ENCODE peak calls at places on chromosomes 1 and 21, in six cellular contexts. One of them, this sample, is unnamed.

GRCh38 chr1:41482906-41483895 is 1.3 kb downstream of the EDN2 start:
- DNase-seq in A549: no peak
- DNase-seq in IMR-90: no peak
- DNase-seq in SK-N-SH: peak
- DNase-seq in K562: no peak
- DNase-seq in HepG2: no peak
- DNase-seq in this sample: no peak

GRCh38 chr1:25033828-25034451 is 103.9 kb upstream of the RUNX3 start:
- DNase-seq in A549: no peak
- DNase-seq in SK-N-SH: no peak
- DNase-seq in K562: no peak
- DNase-seq in HepG2: no peak
- DNase-seq in IMR-90: no peak
- DNase-seq in this sample: no peak

GRCh38 chr21:45940091-45940490 is 41.5 kb upstream of the COL6A1 start:
- DNase-seq in A549: no peak
- DNase-seq in K562: no peak
- DNase-seq in HepG2: no peak
- DNase-seq in SK-N-SH: peak
- DNase-seq in IMR-90: no peak
- DNase-seq in this sample: no peak

GRCh38 chr1:178871551-178872320 is 859 bp upstream of the ANGPTL1 start:
- DNase-seq in SK-N-SH: no peak
- DNase-seq in HepG2: peak
- DNase-seq in A549: no peak
- DNase-seq in IMR-90: no peak
- DNase-seq in K562: no peak
- DNase-seq in this sample: no peak

GRCh38 chr1:232335751-232336274 is 294.1 kb downstream of the SIPA1L2 start:
- DNase-seq in SK-N-SH: no peak
- DNase-seq in IMR-90: no peak
- DNase-seq in HepG2: no peak
- DNase-seq in A549: no peak
- DNase-seq in K562: no peak
- DNase-seq in this sample: no peak

GRCh38 chr1:89701746-89702241 is 68.9 kb downstream of the LRRC8C start:
- DNase-seq in A549: no peak
- DNase-seq in IMR-90: peak
- DNase-seq in K562: peak
- DNase-seq in HepG2: no peak
- DNase-seq in SK-N-SH: peak
- DNase-seq in this sample: no peak

GRCh38 chr1:8677782-8678181 is 139.7 kb downstream of the RERE start:
- DNase-seq in IMR-90: no peak
- DNase-seq in A549: no peak
- DNase-seq in HepG2: no peak
- DNase-seq in K562: no peak
- DNase-seq in SK-N-SH: no peak
- DNase-seq in this sample: no peak

GRCh38 chr1:236287757-236288619 is 6.2 kb upstream of the ERO1B start:
- DNase-seq in K562: peak
- DNase-seq in SK-N-SH: peak
- DNase-seq in HepG2: no peak
- DNase-seq in A549: no peak
- DNase-seq in IMR-90: no peak
- DNase-seq in this sample: no peak

GRCh38 chr1:225602590-225603206 is 50.2 kb downstream of the ENAH start:
- DNase-seq in A549: no peak
- DNase-seq in K562: no peak
- DNase-seq in IMR-90: no peak
- DNase-seq in SK-N-SH: no peak
- DNase-seq in HepG2: no peak
- DNase-seq in this sample: no peak

GRCh38 chr1:174967845-174968705 is 31.7 kb upstream of the CACYBP start:
- DNase-seq in A549: no peak
- DNase-seq in SK-N-SH: no peak
- DNase-seq in HepG2: no peak
- DNase-seq in K562: no peak
- DNase-seq in IMR-90: no peak
- DNase-seq in this sample: no peak

GRCh38 chr1:170664828-170665617 is 1.1 kb downstream of the PRRX1 start:
- DNase-seq in IMR-90: peak
- DNase-seq in HepG2: no peak
- DNase-seq in K562: no peak
- DNase-seq in A549: peak
- DNase-seq in SK-N-SH: peak
- DNase-seq in this sample: no peak

GRCh38 chr1:217620814-217621213 is 10.1 kb downstream of the GPATCH2 start:
- DNase-seq in A549: no peak
- DNase-seq in IMR-90: no peak
- DNase-seq in HepG2: no peak
- DNase-seq in K562: no peak
- DNase-seq in SK-N-SH: no peak
- DNase-seq in this sample: peak

GRCh38 chr1:156738407-156738806 is 2.5 kb downstream of the MRPL24 start:
- DNase-seq in A549: no peak
- DNase-seq in HepG2: no peak
- DNase-seq in K562: no peak
- DNase-seq in IMR-90: no peak
- DNase-seq in SK-N-SH: no peak
- DNase-seq in this sample: no peak

GRCh38 chr21:29002442-29003144 is 9.9 kb upstream of the LTN1 start:
- DNase-seq in IMR-90: peak
- DNase-seq in A549: peak
- DNase-seq in SK-N-SH: peak
- DNase-seq in HepG2: peak
- DNase-seq in K562: peak
- DNase-seq in this sample: peak

GRCh38 chr21:26881504-26882228 is 36.5 kb upstream of the ADAMTS1 start:
- DNase-seq in IMR-90: peak
- DNase-seq in K562: no peak
- DNase-seq in SK-N-SH: peak
- DNase-seq in HepG2: no peak
- DNase-seq in A549: peak
- DNase-seq in this sample: no peak

GRCh38 chr1:158818991-158819405 is 12.2 kb upstream of the MNDA start:
- DNase-seq in IMR-90: no peak
- DNase-seq in SK-N-SH: no peak
- DNase-seq in K562: peak
- DNase-seq in HepG2: no peak
- DNase-seq in A549: no peak
- DNase-seq in this sample: no peak

GRCh38 chr1:205664399-205665108 is 15.8 kb downstream of the SLC45A3 start:
- DNase-seq in K562: no peak
- DNase-seq in IMR-90: peak
- DNase-seq in SK-N-SH: peak
- DNase-seq in HepG2: peak
- DNase-seq in A549: no peak
- DNase-seq in this sample: no peak

GRCh38 chr1:36157115-36157903 is 1.3 kb downstream of the MAP7D1 start:
- DNase-seq in A549: no peak
- DNase-seq in SK-N-SH: peak
- DNase-seq in HepG2: no peak
- DNase-seq in K562: peak
- DNase-seq in IMR-90: no peak
- DNase-seq in this sample: no peak

GRCh38 chr1:79198841-79199240 is 192.3 kb upstream of the ADGRL4 start:
- DNase-seq in A549: no peak
- DNase-seq in IMR-90: peak
- DNase-seq in K562: no peak
- DNase-seq in HepG2: no peak
- DNase-seq in SK-N-SH: no peak
- DNase-seq in this sample: no peak

GRCh38 chr1:79193211-79194079 is 186.9 kb upstream of the ADGRL4 start:
- DNase-seq in IMR-90: peak
- DNase-seq in HepG2: no peak
- DNase-seq in A549: peak
- DNase-seq in K562: no peak
- DNase-seq in SK-N-SH: no peak
- DNase-seq in this sample: peak

DNA sequence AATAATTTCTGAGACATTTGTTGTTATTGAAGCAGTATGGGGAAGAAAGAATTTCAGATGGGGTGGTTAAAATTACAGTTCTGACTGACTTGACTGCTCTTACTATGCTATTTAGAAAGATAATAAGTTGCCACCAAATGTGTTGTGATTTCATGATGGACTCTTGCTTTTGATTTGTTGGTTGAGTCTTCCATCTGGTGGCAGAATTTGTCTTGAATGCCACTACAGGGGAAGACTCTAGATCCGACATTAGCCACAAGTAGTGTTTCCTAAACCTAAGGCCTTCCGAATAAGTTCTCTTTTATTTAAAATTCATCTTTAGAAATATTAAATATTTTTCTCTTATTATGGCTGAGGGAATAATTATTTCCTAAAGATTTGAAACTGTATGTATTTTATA is 190.9 kb upstream of the ADGRL4 start:
- DNase-seq in IMR-90: peak
- DNase-seq in SK-N-SH: peak
- DNase-seq in K562: no peak
- DNase-seq in A549: peak
- DNase-seq in HepG2: no peak
- DNase-seq in this sample: no peak
- TF ChIP-seq SMC3 in IMR-90: peak
- TF ChIP-seq SMC3 in SK-N-SH: peak
- TF ChIP-seq SMC3 in K562: no peak
- TF ChIP-seq SMC3 in A549: peak
- TF ChIP-seq SMC3 in HepG2: no peak
- TF ChIP-seq SMC3 in this sample: peak

DNA sequence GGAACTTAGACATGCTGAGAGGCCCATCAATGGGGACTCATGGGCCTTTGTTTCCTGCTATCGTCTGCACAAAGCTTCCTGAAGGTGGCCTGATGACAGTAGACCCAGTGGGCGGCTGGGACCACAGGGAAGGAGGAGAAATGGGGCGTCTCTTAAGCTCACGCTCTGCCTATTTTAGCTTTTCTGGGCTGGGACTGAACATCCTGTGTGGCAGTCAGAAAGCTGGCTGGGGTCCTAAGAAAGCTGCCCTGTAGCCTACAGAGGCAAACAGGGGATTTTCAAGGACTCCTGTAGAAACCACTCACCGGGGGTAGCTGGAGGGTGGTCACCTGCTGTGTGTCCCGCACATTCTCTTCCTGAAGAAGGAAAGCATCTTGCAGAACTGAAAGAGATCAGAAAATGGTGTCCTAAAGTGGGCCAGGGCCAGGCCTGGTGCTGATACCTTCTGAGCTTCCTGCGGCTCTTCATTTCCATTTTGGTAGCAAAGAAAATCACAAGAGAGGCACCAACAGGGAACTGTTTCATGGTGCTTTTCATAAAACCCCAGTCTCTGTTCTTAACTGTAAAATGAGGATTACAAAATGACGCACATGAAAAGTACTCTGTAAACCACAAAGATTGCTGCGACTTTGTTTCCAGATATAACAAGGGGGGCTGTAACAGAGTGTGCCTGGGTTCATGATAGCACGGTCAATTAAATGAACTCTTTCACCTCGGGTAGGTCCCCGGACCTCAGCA is 8.6 kb downstream of the ZNF496 start:
- DNase-seq in HepG2: no peak
- DNase-seq in A549: no peak
- DNase-seq in SK-N-SH: no peak
- DNase-seq in K562: no peak
- DNase-seq in IMR-90: no peak
- DNase-seq in this sample: no peak
- TF ChIP-seq SMC3 in HepG2: no peak
- TF ChIP-seq SMC3 in A549: no peak
- TF ChIP-seq SMC3 in SK-N-SH: no peak
- TF ChIP-seq SMC3 in K562: no peak
- TF ChIP-seq SMC3 in IMR-90: no peak
- TF ChIP-seq SMC3 in this sample: no peak

GRCh38 chr1:245084551-245084950 is 70.2 kb upstream of the KIF26B start:
- DNase-seq in HepG2: no peak
- DNase-seq in SK-N-SH: no peak
- DNase-seq in A549: no peak
- DNase-seq in K562: no peak
- DNase-seq in IMR-90: peak
- DNase-seq in this sample: no peak
- TF ChIP-seq SMC3 in HepG2: no peak
- TF ChIP-seq SMC3 in SK-N-SH: no peak
- TF ChIP-seq SMC3 in A549: no peak
- TF ChIP-seq SMC3 in K562: no peak
- TF ChIP-seq SMC3 in IMR-90: no peak
- TF ChIP-seq SMC3 in this sample: no peak

GRCh38 chr1:27074175-27074780 is 61.6 kb upstream of the TENT5B start:
- DNase-seq in SK-N-SH: no peak
- DNase-seq in A549: peak
- DNase-seq in K562: peak
- DNase-seq in IMR-90: peak
- DNase-seq in HepG2: no peak
- DNase-seq in this sample: no peak

GRCh38 chr1:27070390-27071048 is 57.9 kb upstream of the TENT5B start:
- DNase-seq in SK-N-SH: no peak
- DNase-seq in IMR-90: no peak
- DNase-seq in A549: no peak
- DNase-seq in K562: no peak
- DNase-seq in HepG2: no peak
- DNase-seq in this sample: no peak

GRCh38 chr1:27068922-27069321 is 56.3 kb upstream of the TENT5B start:
- DNase-seq in HepG2: no peak
- DNase-seq in IMR-90: no peak
- DNase-seq in K562: no peak
- DNase-seq in A549: no peak
- DNase-seq in SK-N-SH: no peak
- DNase-seq in this sample: no peak

GRCh38 chr1:27066313-27066630 is 53.6 kb upstream of the TENT5B start:
- DNase-seq in IMR-90: no peak
- DNase-seq in K562: no peak
- DNase-seq in SK-N-SH: no peak
- DNase-seq in HepG2: no peak
- DNase-seq in A549: no peak
- DNase-seq in this sample: no peak

GRCh38 chr1:27071049-27071416 is 58.4 kb upstream of the TENT5B start:
- DNase-seq in A549: no peak
- DNase-seq in SK-N-SH: peak
- DNase-seq in K562: no peak
- DNase-seq in IMR-90: peak
- DNase-seq in HepG2: no peak
- DNase-seq in this sample: no peak
- TF ChIP-seq SMC3 in A549: no peak
- TF ChIP-seq SMC3 in SK-N-SH: no peak
- TF ChIP-seq SMC3 in K562: no peak
- TF ChIP-seq SMC3 in IMR-90: no peak
- TF ChIP-seq SMC3 in HepG2: no peak
- TF ChIP-seq SMC3 in this sample: no peak

GRCh38 chr1:53600486-53600885 is 138.5 kb downstream of the GLIS1 start:
- DNase-seq in SK-N-SH: no peak
- DNase-seq in A549: no peak
- DNase-seq in HepG2: no peak
- DNase-seq in IMR-90: no peak
- DNase-seq in K562: no peak
- DNase-seq in this sample: no peak
- TF ChIP-seq SMC3 in SK-N-SH: no peak
- TF ChIP-seq SMC3 in A549: no peak
- TF ChIP-seq SMC3 in HepG2: no peak
- TF ChIP-seq SMC3 in IMR-90: no peak
- TF ChIP-seq SMC3 in K562: no peak
- TF ChIP-seq SMC3 in this sample: no peak

GRCh38 chr1:90964444-90965035 is 57.3 kb downstream of the ZNF644 start:
- DNase-seq in K562: no peak
- DNase-seq in HepG2: peak
- DNase-seq in A549: no peak
- DNase-seq in IMR-90: peak
- DNase-seq in SK-N-SH: no peak
- DNase-seq in this sample: no peak
- TF ChIP-seq SMC3 in K562: peak
- TF ChIP-seq SMC3 in HepG2: peak
- TF ChIP-seq SMC3 in A549: peak
- TF ChIP-seq SMC3 in IMR-90: no peak
- TF ChIP-seq SMC3 in SK-N-SH: peak
- TF ChIP-seq SMC3 in this sample: peak